ENCODE peak calls at places on chromosomes 2 and 18, in seven cellular contexts. M, U, W, Y, X, C and I are unnamed samples.

GRCh38 chr18:54932472-54932871 is 26.8 kb downstream of the CCDC68 start:
- DNase-seq in M (no peak), U (no peak), W (no peak), Y (no peak), X (no peak), C (no peak), I (no peak)

GRCh38 chr18:7084766-7085080 is 32.9 kb downstream of the LAMA1 start:
- DNase-seq in M (no peak), U (no peak), W (no peak), Y (no peak), X (no peak), C (no peak), I (peak; percentile 86)

GRCh38 chr18:76499596-76500340 is 4.7 kb upstream of the ZNF516 start:
- DNase-seq in M (no peak), U (peak; percentile 96), W (no peak), Y (no peak), X (no peak), C (no peak), I (no peak)

GRCh38 chr18:29693334-29693733 is 1349.2 kb downstream of the DSC3 start:
- DNase-seq in M (no peak), U (no peak), W (no peak), Y (no peak), X (no peak), C (no peak), I (peak; percentile 4)

GRCh38 chr18:13137041-13137938 is 81.3 kb upstream of the LDLRAD4 start:
- DNase-seq in M (no peak), U (no peak), W (peak; percentile 70), Y (no peak), X (no peak), C (no peak), I (no peak)

GRCh38 chr2:102724016-102724490 is 37.8 kb upstream of the TMEM182 start:
- DNase-seq in M (no peak), U (no peak), W (no peak), Y (no peak), X (no peak), C (peak; percentile 98), I (no peak)

GRCh38 chr2:170276926-170277571 is 99.1 kb downstream of the MYO3B start:
- DNase-seq in M (no peak), U (no peak), W (no peak), Y (no peak), X (no peak), C (no peak), I (no peak)

GRCh38 chr2:97723156-97724072 is 10.0 kb downstream of the ZAP70 start:
- DNase-seq in M (no peak), U (no peak), W (no peak), Y (no peak), X (no peak), C (no peak), I (no peak)

GRCh38 chr18:31233550-31234306 is 71.1 kb upstream of the DSC1 start:
- DNase-seq in M (no peak), U (no peak), W (no peak), Y (no peak), X (no peak), C (peak; percentile 44), I (no peak)

GRCh38 chr2:21230140-21230539 is 106.4 kb downstream of the TDRD15 start:
- DNase-seq in M (no peak), U (no peak), W (no peak), Y (no peak), X (no peak), C (no peak), I (no peak)

GRCh38 chr2:168816369-168816768 is 13.9 kb downstream of the NOSTRIN start:
- DNase-seq in M (no peak), U (no peak), W (no peak), Y (no peak), X (no peak), C (no peak), I (peak; percentile 87)

GRCh38 chr2:221518201-221518936 is 53.7 kb downstream of the EPHA4 start:
- DNase-seq in M (no peak), U (no peak), W (no peak), Y (no peak), X (no peak), C (no peak), I (peak; percentile 92)

GRCh38 chr2:8306530-8307351 is 375.1 kb upstream of the ID2 start:
- DNase-seq in M (peak; percentile 45), U (no peak), W (no peak), Y (no peak), X (no peak), C (no peak), I (peak; percentile 90)

GRCh38 chr2:219434468-219434717 is 250 bp upstream of the SPEG start:
- DNase-seq in M (no peak), U (no peak), W (no peak), Y (no peak), X (no peak), C (no peak), I (no peak)

GRCh38 chr2:42142476-42143184 is 26.5 kb upstream of the EML4 start:
- DNase-seq in M (no peak), U (no peak), W (no peak), Y (no peak), X (no peak), C (peak; percentile 34), I (peak; percentile 50)

GRCh38 chr18:48957616-48958015 is 6.9 kb upstream of the SMAD7 start:
- DNase-seq in M (no peak), U (no peak), W (no peak), Y (no peak), X (no peak), C (no peak), I (no peak)

GRCh38 chr18:79888016-79888415 is 63.4 kb downstream of the SLC66A2 start:
- DNase-seq in M (no peak), U (no peak), W (no peak), Y (no peak), X (no peak), C (no peak), I (no peak)

GRCh38 chr2:29281585-29281984 is 166.4 kb downstream of the CLIP4 start:
- DNase-seq in M (peak; percentile 27), U (no peak), W (peak; percentile 82), Y (no peak), X (no peak), C (no peak), I (peak; percentile 1)

GRCh38 chr2:54468643-54469042 is 12.5 kb downstream of the SPTBN1 start:
- DNase-seq in M (no peak), U (no peak), W (no peak), Y (no peak), X (no peak), C (no peak), I (peak; percentile 54)

GRCh38 chr2:119240311-119241204 is 16.9 kb downstream of the STEAP3 start:
- DNase-seq in M (peak; percentile 29), U (no peak), W (peak; percentile 65), Y (no peak), X (no peak), C (peak; percentile 33), I (peak; percentile 83)

GRCh38 chr18:49726564-49726963 is 86.8 kb downstream of the ACAA2 start:
- DNase-seq in M (no peak), U (no peak), W (no peak), Y (no peak), X (no peak), C (no peak), I (peak; percentile 13)

GRCh38 chr2:25029183-25029554 is 12.7 kb upstream of the EFR3B start:
- DNase-seq in M (no peak), U (no peak), W (no peak), Y (no peak), X (no peak), C (no peak), I (no peak)

GRCh38 chr2:25034081-25034480 is 7.8 kb upstream of the EFR3B start:
- DNase-seq in M (no peak), U (no peak), W (no peak), Y (no peak), X (no peak), C (no peak), I (no peak)

GRCh38 chr2:25032901-25033300 is 9.0 kb upstream of the EFR3B start:
- DNase-seq in M (no peak), U (no peak), W (no peak), Y (no peak), X (no peak), C (no peak), I (no peak)

GRCh38 chr2:25030702-25031101 is 11.2 kb upstream of the EFR3B start:
- DNase-seq in M (no peak), U (no peak), W (no peak), Y (no peak), X (no peak), C (no peak), I (peak; percentile 7)

DNA sequence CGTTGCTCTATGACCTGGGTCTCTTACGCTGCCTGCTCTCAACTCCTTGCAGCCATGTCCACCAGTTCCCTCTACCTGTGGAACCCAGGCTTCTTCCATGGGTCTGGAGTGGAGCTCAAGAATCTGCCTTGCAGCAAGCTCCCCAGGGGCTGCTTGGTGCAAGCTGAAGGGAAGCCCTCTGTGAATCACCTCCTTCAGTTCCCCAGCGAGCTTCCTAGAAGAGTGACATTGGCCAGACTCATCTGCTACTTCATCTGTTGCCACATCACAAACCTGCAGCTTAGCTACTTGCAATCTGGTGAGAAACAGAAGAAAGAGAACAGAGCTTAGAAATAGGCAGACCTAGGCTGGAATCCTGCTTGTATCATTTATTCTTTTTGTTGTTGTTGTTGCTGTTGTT is 9.8 kb upstream of the EFR3B start:
- DNase-seq in M (no peak), U (no peak), W (no peak), Y (no peak), X (no peak), C (no peak), I (peak; percentile 17)
- TF ChIP-seq RFX5 in M (no peak), U (peak; percentile 40), W (no peak), Y (no peak), X (no peak), C (no peak), I (peak; percentile 75)

GRCh38 chr2:112891333-112891950 is 19.5 kb upstream of the IL37 start:
- DNase-seq in M (no peak), U (no peak), W (no peak), Y (no peak), X (no peak), C (no peak), I (no peak)
- TF ChIP-seq RFX5 in M (no peak), U (no peak), W (no peak), Y (no peak), X (no peak), C (no peak), I (no peak)

DNA sequence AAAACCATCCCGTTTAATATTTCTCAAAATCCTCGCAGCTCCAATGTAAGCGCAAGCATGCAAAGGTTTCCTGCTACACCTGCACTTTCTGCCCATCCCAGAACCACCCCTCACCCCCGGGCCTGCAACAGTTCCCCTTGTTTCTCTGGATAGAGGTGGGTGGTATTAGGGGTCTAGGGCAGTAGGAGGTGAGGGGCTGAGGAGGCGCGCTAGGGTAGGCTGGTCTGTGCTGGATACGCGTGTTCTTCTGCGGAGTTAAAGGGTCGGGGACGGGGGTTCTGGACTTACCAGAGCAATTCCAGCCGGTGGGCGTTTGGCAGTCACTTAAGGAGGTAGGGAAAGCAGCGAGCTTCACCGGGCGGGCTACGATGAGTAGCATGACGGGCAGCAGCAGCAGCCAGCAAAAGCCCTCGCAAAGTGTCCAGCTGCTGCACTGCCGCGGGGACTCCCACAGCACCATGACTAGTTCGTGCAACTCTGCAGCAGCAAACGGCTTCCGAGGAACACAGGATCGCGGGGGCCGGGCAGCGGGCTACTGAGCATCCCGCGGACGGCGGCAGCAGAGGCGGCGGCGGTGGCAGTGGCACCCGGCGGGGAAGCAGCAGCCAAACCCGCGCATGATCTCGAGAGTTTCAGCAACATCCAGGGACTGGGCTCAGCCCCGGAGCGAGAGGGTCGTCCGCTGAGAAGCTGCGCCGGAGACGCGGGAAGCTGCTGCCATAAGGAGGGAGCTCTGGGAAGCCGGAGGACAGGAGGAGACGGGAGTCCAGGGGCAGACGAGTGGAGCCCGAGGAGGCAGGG is 468 bp downstream of the TMEFF2 start:
- DNase-seq in M (peak; percentile 3), U (no peak), W (no peak), Y (no peak), X (no peak), C (no peak), I (peak; percentile 39)
- TF ChIP-seq RFX5 in M (no peak), U (no peak), W (no peak), Y (no peak), X (no peak), C (no peak), I (no peak)

GRCh38 chr18:703660-704018 is 8.8 kb downstream of the ENOSF1 start:
- DNase-seq in M (no peak), U (no peak), W (no peak), Y (no peak), X (no peak), C (no peak), I (no peak)
- TF ChIP-seq RFX5 in M (no peak), U (no peak), W (no peak), Y (no peak), X (no peak), C (no peak), I (no peak)